ENCODE peak calls at places on chromosome 11, in nine cellular contexts. X, Q, A, P, E, K, I, M and N are unnamed samples.

GRCh38 chr11:20117291-20117690 is 43.0 kb downstream of the DBX1 start:
- DNase-seq in X (no peak), Q (no peak), M (no peak), A (no peak), P (no peak), E (no peak), I (no peak), K (no peak), N (no peak)

GRCh38 chr11:123616505-123617198 is 37.8 kb downstream of the SCN3B start:
- DNase-seq in P (no peak), E (peak; percentile 64), M (no peak), A (no peak), Q (no peak), I (no peak), X (no peak), K (peak; percentile 81), N (peak; percentile 81)

GRCh38 chr11:118842369-118842768 is 41.3 kb upstream of the CXCR5 start:
- DNase-seq in M (no peak), K (no peak), E (no peak), X (no peak), I (no peak), A (no peak), Q (no peak), P (no peak), N (peak; percentile 40)

GRCh38 chr11:32440920-32441319 is 5.6 kb upstream of the WT1 start:
- DNase-seq in E (no peak), A (no peak), I (no peak), Q (no peak), K (no peak), P (no peak), M (no peak), X (no peak), N (no peak)

GRCh38 chr11:68839953-68840641 is 1.6 kb downstream of the CPT1A start:
- DNase-seq in A (peak; percentile 61), X (no peak), Q (peak; percentile 51), P (no peak), M (no peak), E (no peak), K (no peak), I (peak; percentile 62), N (peak; percentile 63)

GRCh38 chr11:95035316-95035715 is 10.3 kb downstream of the KDM4E start:
- DNase-seq in P (no peak), I (no peak), A (no peak), X (no peak), E (peak; percentile 54), Q (no peak), K (no peak), M (no peak), N (no peak)

GRCh38 chr11:19646921-19647320 is 65.7 kb upstream of the NAV2 start:
- DNase-seq in X (no peak), E (no peak), A (no peak), Q (no peak), K (no peak), I (no peak), M (no peak), P (no peak), N (no peak)

GRCh38 chr11:11230802-11231562 is 122.1 kb downstream of the CSNK2A3 start:
- DNase-seq in Q (peak; percentile 18), E (no peak), I (peak; percentile 76), A (no peak), M (no peak), K (no peak), X (peak; percentile 18), P (no peak), N (no peak)

GRCh38 chr11:116701297-116701801 is 71.4 kb downstream of the BUD13 start:
- DNase-seq in X (no peak), M (no peak), I (peak; percentile 17), K (no peak), E (no peak), A (no peak), P (peak; percentile 24), Q (no peak), N (no peak)

GRCh38 chr11:59616396-59616982 is 915 bp upstream of the OSBP start:
- DNase-seq in M (peak; percentile 95), I (no peak), Q (no peak), K (peak; percentile 96), E (no peak), A (no peak), P (no peak), X (no peak), N (no peak)

GRCh38 chr11:11265994-11266606 is 87.0 kb downstream of the CSNK2A3 start:
- DNase-seq in X (peak; percentile 39), K (no peak), P (peak; percentile 56), E (no peak), Q (peak; percentile 63), M (no peak), I (peak; percentile 79), A (peak; percentile 61), N (peak; percentile 22)

GRCh38 chr11:123056835-123057491 is 5.0 kb downstream of the HSPA8 start:
- DNase-seq in A (no peak), K (no peak), E (no peak), P (no peak), X (no peak), I (no peak), Q (no peak), M (no peak), N (no peak)

GRCh38 chr11:72352859-72353551 is 81.3 kb downstream of the CLPB start:
- DNase-seq in I (peak; percentile 62), X (peak; percentile 10), A (no peak), K (no peak), P (no peak), E (no peak), M (no peak), Q (no peak), N (peak; percentile 89)

GRCh38 chr11:18704045-18704645 is 5.6 kb downstream of the TMEM86A start:
- DNase-seq in M (no peak), I (no peak), K (no peak), X (no peak), P (no peak), E (no peak), Q (no peak), A (no peak), N (no peak)

GRCh38 chr11:88315015-88315414 is 22.5 kb downstream of the CTSC start:
- DNase-seq in X (no peak), I (no peak), M (no peak), A (no peak), Q (no peak), E (no peak), P (no peak), K (no peak), N (no peak)

GRCh38 chr11:88313441-88313840 is 24.1 kb downstream of the CTSC start:
- DNase-seq in P (no peak), X (no peak), K (no peak), A (no peak), E (no peak), M (no peak), I (no peak), Q (no peak), N (no peak)

GRCh38 chr11:88310246-88310645 is 27.3 kb downstream of the CTSC start:
- DNase-seq in X (no peak), A (no peak), P (no peak), M (no peak), Q (no peak), K (no peak), E (no peak), I (no peak), N (no peak)

GRCh38 chr11:88315981-88316441 is 21.5 kb downstream of the CTSC start:
- DNase-seq in A (peak; percentile 63), E (no peak), I (no peak), M (no peak), Q (no peak), K (no peak), X (no peak), P (no peak), N (no peak)

DNA sequence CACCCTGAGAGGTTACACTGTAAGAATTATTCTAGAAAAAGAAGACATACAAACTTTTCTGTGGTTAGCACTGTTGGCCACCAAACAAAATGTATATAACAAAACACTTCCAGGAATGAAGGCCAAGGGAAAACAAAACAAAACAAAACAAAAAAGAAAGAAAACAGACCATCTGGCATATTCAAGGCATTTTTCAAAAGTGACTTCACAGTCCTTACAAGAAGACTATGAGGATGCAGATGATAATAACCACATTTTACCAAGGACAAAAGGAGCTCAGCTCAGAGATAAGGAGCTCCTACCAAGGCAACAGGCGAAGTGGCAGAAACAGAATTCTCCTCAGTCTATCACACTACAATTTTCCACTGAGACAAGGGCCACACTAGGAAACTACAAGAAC is 24.9 kb downstream of the CTSC start:
- DNase-seq in K (no peak), M (no peak), Q (no peak), X (no peak), E (no peak), P (no peak), I (no peak), A (no peak), N (no peak)
- H3K27ac ChIP-seq in K (no peak overlapping the region), M (no peak overlapping the region), Q (no peak overlapping the region), X (no peak overlapping the region), E (no peak overlapping the region), P (no peak overlapping the region), I (no peak overlapping the region), A (no peak overlapping the region), N (no peak overlapping the region)

GRCh38 chr11:14078941-14079522 is 116.5 kb downstream of the SPON1 start:
- DNase-seq in M (no peak), P (no peak), A (no peak), X (no peak), E (no peak), K (no peak), I (no peak), Q (no peak), N (no peak)

GRCh38 chr11:14073821-14074529 is 111.5 kb downstream of the SPON1 start:
- DNase-seq in A (no peak), E (no peak), X (no peak), P (no peak), Q (no peak), I (no peak), M (no peak), K (no peak), N (no peak)

GRCh38 chr11:14075679-14076078 is 113.2 kb downstream of the SPON1 start:
- DNase-seq in P (no peak), A (no peak), K (no peak), Q (no peak), I (no peak), M (no peak), E (no peak), X (no peak), N (no peak)

GRCh38 chr11:14070866-14071265 is 108.3 kb downstream of the SPON1 start:
- DNase-seq in X (no peak), M (no peak), P (no peak), A (no peak), K (no peak), Q (no peak), I (no peak), E (no peak), N (no peak)

GRCh38 chr11:14075118-14075601 is 112.6 kb downstream of the SPON1 start:
- DNase-seq in Q (no peak), P (no peak), X (no peak), A (peak; percentile 59), M (no peak), I (no peak), K (no peak), E (peak; percentile 67), N (no peak)
- H3K27ac ChIP-seq in Q (no peak overlapping the region), P (no peak overlapping the region), X (no peak overlapping the region), A (peak overlapping the region; percentile 54), M (no peak overlapping the region), I (no peak overlapping the region), K (no peak overlapping the region), E (no peak overlapping the region), N (no peak overlapping the region)

GRCh38 chr11:66663741-66664296 is 13.9 kb downstream of the RBM4B start:
- DNase-seq in X (no peak), I (no peak), Q (no peak), A (no peak), E (no peak), P (no peak), M (no peak), K (no peak), N (no peak)
- H3K27ac ChIP-seq in X (no peak overlapping the region), I (no peak overlapping the region), Q (no peak overlapping the region), A (no peak overlapping the region), E (no peak overlapping the region), P (no peak overlapping the region), M (no peak overlapping the region), K (no peak overlapping the region), N (no peak overlapping the region)

GRCh38 chr11:112129656-112130055 is 34.2 kb downstream of the IL18 start:
- DNase-seq in I (no peak), E (no peak), K (no peak), P (no peak), M (no peak), Q (no peak), A (no peak), X (no peak), N (peak; percentile 42)
- H3K27ac ChIP-seq in I (no peak overlapping the region), E (no peak overlapping the region), K (no peak overlapping the region), P (no peak overlapping the region), M (no peak overlapping the region), Q (no peak overlapping the region), A (peak overlapping the region; percentile 12), X (peak overlapping the region; percentile 54), N (peak overlapping the region; percentile 21)